ENCODE peak calls at places on chromosome X, in seven cellular contexts. T, I, V, F, H, W and O are unnamed samples.

GRCh38 chrX:110145305-110145704 is 142.4 kb downstream of the TMEM164 start:
- DNase-seq in I (no peak), H (no peak), W (no peak), V (no peak), F (no peak), T (no peak), O (no peak)

GRCh38 chrX:70096052-70096451 is 33.8 kb downstream of the OTUD6A start:
- DNase-seq in T (no peak), F (no peak), H (no peak), I (no peak), V (no peak), W (no peak), O (no peak)

GRCh38 chrX:50698944-50699343 is 115.0 kb downstream of the SHROOM4 start:
- DNase-seq in V (no peak), T (no peak), H (no peak), W (no peak), I (no peak), F (no peak), O (no peak)

GRCh38 chrX:38803286-38803608 is 2.0 kb downstream of the MID1IP1 start:
- DNase-seq in F (no peak), W (no peak), H (no peak), T (no peak), V (peak), I (no peak), O (no peak)

GRCh38 chrX:123171781-123172180 is 12.3 kb upstream of the GRIA3 start:
- DNase-seq in T (peak), F (no peak), W (no peak), V (no peak), I (no peak), H (no peak), O (no peak)

GRCh38 chrX:134801267-134801666 is 143.0 kb upstream of the PLAC1 start:
- DNase-seq in V (no peak), W (no peak), H (no peak), F (no peak), T (peak), I (no peak), O (peak)

GRCh38 chrX:123184858-123185251 is 777 bp downstream of the GRIA3 start:
- DNase-seq in I (no peak), H (peak), V (no peak), T (no peak), W (no peak), F (no peak), O (no peak)

GRCh38 chrX:149151805-149152757 is 353.0 kb downstream of the IDS start:
- DNase-seq in H (no peak), W (no peak), V (peak), T (peak), F (no peak), I (no peak), O (no peak)

GRCh38 chrX:8755116-8755515 is 23.2 kb upstream of the ANOS1 start:
- DNase-seq in V (no peak), W (no peak), T (no peak), F (no peak), I (no peak), H (no peak), O (no peak)

GRCh38 chrX:135086197-135086854 is 34.0 kb downstream of the ETDB start:
- DNase-seq in T (peak), H (no peak), V (peak), W (peak), I (no peak), F (no peak), O (no peak)

GRCh38 chrX:115399306-115399705 is 109.8 kb downstream of the LUZP4 start:
- DNase-seq in W (no peak), T (no peak), I (no peak), F (no peak), H (no peak), V (no peak), O (no peak)

GRCh38 chrX:15395794-15396193 is 11.6 kb upstream of the VEGFD start:
- DNase-seq in W (no peak), F (no peak), T (no peak), H (no peak), I (no peak), V (no peak), O (no peak)

GRCh38 chrX:153560000-153560399 is 38.9 kb downstream of the CCNQ start:
- DNase-seq in I (no peak), V (no peak), T (no peak), F (peak), W (no peak), H (no peak), O (no peak)

GRCh38 chrX:92209936-92210335 is 430.8 kb downstream of the PCDH11X start:
- DNase-seq in W (no peak), I (no peak), H (no peak), T (no peak), F (no peak), V (no peak), O (no peak)

GRCh38 chrX:68647156-68647957 is at the start of gene STARD8:
- DNase-seq in F (peak), I (peak), V (no peak), W (no peak), H (peak), T (peak), O (peak)

GRCh38 chrX:133362538-133362937 is 52.8 kb downstream of the GPC4 start:
- DNase-seq in V (no peak), T (no peak), I (no peak), W (no peak), H (no peak), F (no peak), O (no peak)

GRCh38 chrX:97399400-97399799 is 515.7 kb downstream of the RPA4 start:
- DNase-seq in V (peak), F (no peak), W (no peak), H (no peak), I (no peak), T (peak), O (no peak)

GRCh38 chrX:68728186-68728585 is 80.7 kb downstream of the STARD8 start:
- DNase-seq in I (no peak), F (no peak), T (no peak), H (no peak), W (no peak), V (no peak), O (no peak)

GRCh38 chrX:103170216-103170615 is 44.7 kb upstream of the BEX4 start:
- DNase-seq in T (peak), F (no peak), H (no peak), V (no peak), W (no peak), I (no peak), O (no peak)

GRCh38 chrX:141760761-141761160 is 62.2 kb upstream of the SPANXD start:
- DNase-seq in H (no peak), F (no peak), W (no peak), V (no peak), T (peak), I (no peak), O (no peak)

GRCh38 chrX:149036086-149036485 is 469.0 kb downstream of the IDS start:
- DNase-seq in V (peak), W (no peak), H (no peak), I (no peak), F (no peak), T (no peak), O (no peak)

GRCh38 chrX:53714580-53715335 is 28.2 kb upstream of the HUWE1 start:
- DNase-seq in I (no peak), H (no peak), F (no peak), W (peak), T (peak), V (peak), O (no peak)

GRCh38 chrX:113400193-113400704 is 559.6 kb upstream of the AMOT start:
- DNase-seq in W (no peak), H (no peak), V (no peak), F (no peak), I (no peak), T (peak), O (no peak)

GRCh38 chrX:14501312-14501711 is 28.0 kb upstream of the GLRA2 start:
- DNase-seq in F (no peak), V (no peak), W (no peak), H (no peak), T (no peak), I (no peak), O (no peak)

GRCh38 chrX:140664939-140665338 is 44.6 kb upstream of the LINC00632 start:
- DNase-seq in T (peak), F (no peak), I (no peak), H (no peak), V (peak), W (no peak), O (no peak)

GRCh38 chrX:119118780-119119395 is 8.7 kb downstream of the KIAA1210 start:
- DNase-seq in W (peak), H (no peak), T (peak), I (peak), V (peak), F (peak), O (peak)

GRCh38 chrX:39724544-39724943 is 373.2 kb downstream of the BCOR start:
- DNase-seq in F (no peak), W (no peak), H (no peak), I (no peak), V (peak), T (no peak), O (no peak)

GRCh38 chrX:123771449-123772064 is 38.7 kb upstream of the THOC2 start:
- DNase-seq in W (no peak), T (no peak), I (no peak), F (no peak), V (no peak), H (no peak), O (no peak)

GRCh38 chrX:149982310-149982709 is 44.0 kb upstream of the EOLA2 start:
- DNase-seq in I (no peak), V (no peak), F (no peak), H (no peak), T (peak), W (no peak), O (no peak)

GRCh38 chrX:36950495-36951253 is 57.5 kb upstream of the FAM47C start:
- DNase-seq in T (no peak), V (no peak), F (no peak), I (no peak), W (no peak), H (no peak), O (no peak)

GRCh38 chrX:11666180-11666579 is 460 bp upstream of the ARHGAP6 start:
- DNase-seq in F (no peak), V (peak), T (no peak), W (no peak), H (no peak), I (no peak), O (no peak)
- H3K4me3 ChIP-seq in F (peak), V (peak), T (peak), W (no peak), H (peak), I (no peak), O (no peak)

GRCh38 chrX:108090474-108091265 is 672 bp downstream of the PSMD10 start:
- DNase-seq in V (peak), H (no peak), I (no peak), T (peak), F (no peak), W (no peak), O (no peak)

GRCh38 chrX:108087792-108088191 is 3.5 kb downstream of the PSMD10 start:
- DNase-seq in V (no peak), H (no peak), F (no peak), W (no peak), T (no peak), I (no peak), O (no peak)

GRCh38 chrX:108088511-108088910 is 2.8 kb downstream of the PSMD10 start:
- DNase-seq in F (no peak), H (no peak), T (no peak), W (no peak), I (no peak), V (no peak), O (no peak)

GRCh38 chrX:108091878-108092291 is 307 bp downstream of the ATG4A start:
- DNase-seq in H (no peak), V (no peak), T (no peak), W (peak), F (no peak), I (no peak), O (no peak)

GRCh38 chrX:108091266-108091877 is at the start of the genes ATG4A and PSMD10:
- DNase-seq in T (peak), W (peak), F (peak), V (peak), I (peak), H (peak), O (peak)
- TF ChIP-seq CTCF in T (no peak), W (no peak), F (no peak), V (no peak), I (no peak), H (peak), O (no peak)

DNA sequence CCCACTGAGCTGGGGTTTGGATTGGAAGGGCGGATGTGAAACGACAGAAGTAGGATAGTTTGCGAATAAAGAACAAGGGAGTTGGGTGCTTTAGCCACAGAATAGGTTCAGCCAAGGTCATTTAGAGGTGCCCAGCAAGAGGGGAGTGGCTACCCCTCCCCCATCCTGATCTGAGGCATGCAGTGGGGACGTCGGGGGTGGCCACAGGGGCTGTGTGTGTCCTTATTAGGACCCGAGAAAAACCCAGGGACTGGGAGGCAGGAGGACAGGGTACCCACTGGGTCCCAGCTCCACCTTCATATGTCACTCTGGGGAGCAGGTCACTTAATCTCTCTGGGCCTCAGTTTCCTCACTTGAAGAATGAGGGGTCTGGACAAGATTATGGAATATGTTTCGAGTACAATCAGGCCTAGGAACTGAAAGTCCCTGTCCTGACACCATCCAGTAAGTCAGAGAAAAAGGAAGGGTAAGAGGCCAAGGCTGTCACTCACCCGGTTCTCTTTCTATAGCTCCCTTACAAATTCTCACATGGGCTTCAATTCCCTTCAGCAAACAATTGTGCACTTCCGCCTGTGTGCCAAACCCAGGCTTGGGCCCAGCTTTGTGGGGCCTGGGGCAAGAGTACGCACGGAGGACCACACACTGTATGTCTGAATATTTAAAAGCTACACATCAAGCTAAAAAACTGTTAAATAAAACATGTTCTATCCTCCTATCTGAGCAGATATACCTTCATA is 4.2 kb upstream of the NYX start:
- DNase-seq in V (peak), H (no peak), I (no peak), F (no peak), T (no peak), W (no peak), O (no peak)
- H3K4me3 ChIP-seq in V (peak), H (no peak), I (no peak), F (peak), T (no peak), W (peak), O (no peak)

DNA sequence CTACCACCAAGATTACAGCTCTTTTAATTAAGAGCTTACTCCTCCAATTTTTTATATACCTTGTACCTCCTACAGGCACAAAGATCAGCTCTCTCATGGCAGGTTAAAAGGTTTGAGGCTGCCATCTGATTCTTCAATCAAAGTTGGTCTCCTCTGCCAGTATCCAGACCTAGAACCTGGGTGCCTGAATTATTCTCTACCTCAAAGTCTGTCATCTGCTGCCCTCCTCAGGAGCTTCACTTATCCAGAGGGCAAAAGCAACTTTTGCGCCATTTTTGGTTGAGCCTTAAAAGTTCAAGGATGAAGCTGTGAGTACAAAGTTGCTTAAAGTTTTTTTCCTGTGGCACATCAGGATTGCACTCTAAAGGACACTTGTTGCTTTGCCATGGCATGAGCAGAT is 343.7 kb upstream of the PPP1R2C start:
- DNase-seq in T (no peak), F (no peak), V (peak), I (no peak), W (no peak), H (no peak), O (no peak)
- TF ChIP-seq CTCF in T (no peak), F (no peak), V (no peak), I (no peak), W (no peak), H (no peak), O (no peak)

GRCh38 chrX:130719399-130719798 is 183.6 kb downstream of the ENOX2 start:
- DNase-seq in V (no peak), T (no peak), I (no peak), H (no peak), W (no peak), F (no peak), O (peak)

GRCh38 chrX:130715299-130715698 is 187.7 kb downstream of the ENOX2 start:
- DNase-seq in T (peak), W (no peak), H (no peak), V (no peak), F (no peak), I (no peak), O (no peak)

GRCh38 chrX:130716822-130717405 is 186.1 kb downstream of the ENOX2 start:
- DNase-seq in W (no peak), V (no peak), T (peak), I (no peak), F (no peak), H (no peak), O (no peak)

GRCh38 chrX:130714665-130715064 is 188.3 kb downstream of the ENOX2 start:
- DNase-seq in H (no peak), F (no peak), W (no peak), T (no peak), V (no peak), I (no peak), O (no peak)

GRCh38 chrX:130718137-130718536 is 184.9 kb downstream of the ENOX2 start:
- DNase-seq in W (no peak), H (no peak), V (no peak), T (no peak), I (no peak), F (no peak), O (no peak)
- H3K4me3 ChIP-seq in W (no peak), H (no peak), V (no peak), T (no peak), I (no peak), F (no peak), O (no peak)

GRCh38 chrX:154655786-154656185 is 2.4 kb upstream of the CTAG2 start:
- DNase-seq in I (no peak), V (no peak), F (no peak), T (no peak), H (no peak), W (no peak), O (no peak)

GRCh38 chrX:154660506-154660905 is 7.1 kb upstream of the CTAG2 start:
- DNase-seq in W (no peak), H (no peak), T (no peak), F (no peak), V (peak), I (no peak), O (no peak)

GRCh38 chrX:154658957-154659356 is 5.6 kb upstream of the CTAG2 start:
- DNase-seq in I (no peak), H (no peak), F (no peak), V (no peak), T (no peak), W (no peak), O (no peak)

GRCh38 chrX:154657226-154657805 is 3.9 kb upstream of the CTAG2 start:
- DNase-seq in V (no peak), H (no peak), F (no peak), I (no peak), W (no peak), T (no peak), O (no peak)

DNA sequence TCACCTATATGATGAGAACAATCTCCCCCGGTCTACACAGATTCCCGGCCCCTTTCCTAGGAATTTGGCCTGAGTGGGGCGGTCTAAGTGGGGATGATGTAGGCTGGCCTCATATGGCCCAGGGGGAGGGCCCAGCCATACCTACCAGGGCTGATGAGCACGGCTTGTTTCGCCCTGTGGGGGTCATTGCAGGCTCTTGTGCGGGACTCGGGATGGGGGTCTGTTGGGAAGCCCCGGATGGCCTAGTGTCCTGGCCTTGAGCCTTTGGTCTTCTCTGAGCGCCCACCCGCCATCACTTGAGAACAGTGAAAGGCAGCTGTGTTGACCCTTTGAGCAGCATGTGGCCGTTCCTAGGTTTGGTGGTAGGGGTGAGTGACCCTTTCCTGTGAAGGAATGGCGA is 4.8 kb upstream of the CTAG2 start:
- DNase-seq in H (no peak), F (no peak), I (no peak), W (no peak), V (no peak), T (no peak), O (no peak)
- TF ChIP-seq CTCF in H (no peak), F (no peak), I (no peak), W (no peak), V (no peak), T (no peak), O (no peak)